ENCODE peak calls at places on chromosomes 16 and 17, in nine cellular contexts. B, L, U, C, G, X, W, D and E are unnamed samples.
A peak's percentile ranks its signal among the peaks of the same experiment; 100 is the strongest.

GRCh38 chr16:49620158-49620867 is 235.6 kb downstream of the ZNF423 start:
- DNase-seq in B (no peak), L (no peak), U (peak; percentile 81), C (no peak), G (peak; percentile 35), X (peak; percentile 84), W (no peak), D (peak; percentile 82), E (no peak)

GRCh38 chr16:63695347-63695746 is 1426.5 kb downstream of the CDH11 start:
- DNase-seq in B (no peak), L (no peak), U (no peak), C (no peak), G (no peak), X (no peak), W (no peak), D (no peak), E (no peak)

GRCh38 chr16:15545544-15545943 is 97.4 kb downstream of the MARF1 start:
- DNase-seq in B (no peak), L (no peak), U (no peak), C (no peak), G (no peak), X (no peak), W (no peak), D (no peak), E (no peak)

GRCh38 chr16:89104930-89105571 is 11.4 kb downstream of the ACSF3 start:
- DNase-seq in B (no peak), L (no peak), U (no peak), C (no peak), G (no peak), X (no peak), W (no peak), D (no peak), E (no peak)

GRCh38 chr16:50490828-50491227 is 57.4 kb upstream of the NKD1 start:
- DNase-seq in B (no peak), L (no peak), U (no peak), C (no peak), G (no peak), X (no peak), W (no peak), D (no peak), E (no peak)

GRCh38 chr16:86343733-86344585 is 166.4 kb upstream of the FOXF1 start:
- DNase-seq in B (no peak), L (no peak), U (peak; percentile 56), C (no peak), G (no peak), X (no peak), W (no peak), D (no peak), E (no peak)

GRCh38 chr16:84513111-84514065 is 8.9 kb upstream of the MEAK7 start:
- DNase-seq in B (no peak), L (no peak), U (no peak), C (no peak), G (peak; percentile 57), X (peak; percentile 2), W (no peak), D (no peak), E (no peak)

GRCh38 chr17:43645765-43646481 is 15.8 kb downstream of the MEOX1 start:
- DNase-seq in B (no peak), L (no peak), U (peak; percentile 56), C (peak; percentile 60), G (no peak), X (peak; percentile 45), W (no peak), D (peak; percentile 87), E (no peak)

GRCh38 chr16:19380316-19380715 is 37.4 kb upstream of the TMC5 start:
- DNase-seq in B (no peak), L (no peak), U (no peak), C (no peak), G (no peak), X (no peak), W (no peak), D (no peak), E (no peak)

GRCh38 chr16:11252482-11252931 is 3.5 kb downstream of the SOCS1 start:
- DNase-seq in B (no peak), L (no peak), U (no peak), C (no peak), G (no peak), X (no peak), W (no peak), D (no peak), E (no peak)

GRCh38 chr17:12118617-12119016 is 97.9 kb downstream of the MAP2K4 start:
- DNase-seq in B (peak; percentile 43), L (no peak), U (no peak), C (no peak), G (no peak), X (no peak), W (no peak), D (no peak), E (no peak)

GRCh38 chr17:384622-385194 is 32.1 kb upstream of the RPH3AL start:
- DNase-seq in B (no peak), L (no peak), U (no peak), C (no peak), G (no peak), X (no peak), W (no peak), D (peak; percentile 33), E (no peak)

DNA sequence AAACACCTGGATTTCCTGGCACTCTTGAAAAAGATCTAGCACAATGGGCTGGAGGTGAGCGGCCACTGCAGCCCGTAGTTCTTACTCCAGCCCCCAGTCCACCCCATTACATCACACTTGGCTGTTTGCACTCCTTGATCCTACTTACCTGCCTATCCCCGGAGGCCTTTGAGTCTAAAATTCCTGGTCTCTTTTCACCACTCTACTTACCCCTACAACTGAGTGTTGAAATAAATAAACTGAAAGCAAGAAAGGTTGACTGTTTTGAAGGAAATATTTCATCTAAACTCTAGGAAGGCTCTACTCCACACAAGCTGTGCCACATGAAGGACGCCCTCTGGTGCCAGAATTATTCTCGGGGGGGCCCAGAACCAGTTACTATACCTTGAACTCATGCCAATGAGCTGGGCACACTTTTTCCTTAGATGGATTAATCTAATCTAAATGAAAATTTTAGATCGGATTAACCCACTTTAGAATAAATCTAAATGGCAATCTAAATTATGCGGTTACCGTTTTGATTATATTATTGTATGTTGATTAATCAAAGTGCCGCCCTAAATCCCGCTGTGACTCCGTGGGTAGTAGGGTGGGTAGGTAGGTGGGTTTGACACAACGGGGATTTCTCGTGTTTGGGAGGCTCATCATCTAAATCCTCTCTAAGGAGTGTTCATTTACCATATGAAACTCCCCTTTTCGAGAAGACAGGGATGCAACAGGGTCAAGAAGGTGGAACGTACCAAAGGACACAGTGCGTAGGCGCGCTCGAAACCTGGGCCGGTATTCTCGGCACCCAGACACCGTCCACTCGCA is 651 bp upstream of the EIF1 start:
- DNase-seq in B (peak; percentile 66), L (peak; percentile 49), U (peak; percentile 43), C (no peak), G (no peak), X (peak; percentile 64), W (no peak), D (peak; percentile 67), E (no peak)
- TF ChIP-seq CTCF in B (peak; percentile 54), L (peak; percentile 58), U (no peak), C (no peak), G (peak; percentile 9), X (no peak), W (peak; percentile 44), D (no peak), E (peak; percentile 29)

DNA sequence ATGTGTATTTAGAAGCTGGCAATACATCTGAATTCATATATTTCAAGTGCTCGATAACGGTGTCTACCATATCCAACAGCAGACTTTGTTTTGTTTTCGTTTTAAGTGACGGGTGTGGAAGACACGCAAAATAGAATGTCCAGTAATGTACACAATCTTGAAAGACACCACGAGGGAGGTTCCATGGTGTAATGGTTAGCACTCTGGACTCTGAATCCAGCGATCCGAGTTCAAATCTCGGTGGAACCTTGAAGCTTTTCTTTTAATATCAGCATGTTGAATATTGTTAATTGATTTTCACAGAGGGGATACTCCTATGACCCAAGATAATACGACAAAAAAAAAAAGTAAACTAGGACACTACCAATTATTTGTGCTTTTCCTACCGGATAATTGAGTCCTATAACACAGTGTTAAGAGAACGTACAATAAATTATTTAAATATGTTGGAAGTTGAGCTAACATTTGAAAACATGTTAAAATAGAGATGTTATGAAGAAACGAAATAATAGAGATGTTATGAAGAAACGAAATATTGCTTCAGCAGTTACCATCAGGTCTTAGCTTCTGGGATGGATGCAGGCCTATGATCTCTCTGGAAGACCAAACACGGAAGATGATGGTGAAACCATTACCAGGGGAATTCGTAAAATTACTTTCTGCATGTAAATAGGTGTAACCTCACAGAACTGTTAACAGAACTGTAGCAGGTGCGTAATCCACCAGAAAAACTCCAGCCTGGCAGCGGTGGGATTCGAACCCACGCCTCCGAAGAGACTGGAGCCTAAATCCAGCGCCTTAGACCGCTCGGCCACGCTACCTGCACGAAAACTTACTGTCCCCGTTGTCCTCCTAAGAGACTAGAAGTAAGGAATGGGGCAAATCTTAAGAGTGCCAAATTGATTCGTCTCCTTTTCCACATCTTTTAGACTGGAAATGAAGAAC is 1.5 kb upstream of the ALOXE3 start:
- DNase-seq in B (peak; percentile 94), L (peak; percentile 69), U (peak; percentile 96), C (peak; percentile 95), G (peak; percentile 80), X (peak; percentile 86), W (peak; percentile 96), D (peak; percentile 85), E (peak; percentile 76)
- TF ChIP-seq CTCF in B (no peak), L (no peak), U (no peak), C (no peak), G (no peak), X (no peak), W (no peak), D (no peak), E (no peak)

DNA sequence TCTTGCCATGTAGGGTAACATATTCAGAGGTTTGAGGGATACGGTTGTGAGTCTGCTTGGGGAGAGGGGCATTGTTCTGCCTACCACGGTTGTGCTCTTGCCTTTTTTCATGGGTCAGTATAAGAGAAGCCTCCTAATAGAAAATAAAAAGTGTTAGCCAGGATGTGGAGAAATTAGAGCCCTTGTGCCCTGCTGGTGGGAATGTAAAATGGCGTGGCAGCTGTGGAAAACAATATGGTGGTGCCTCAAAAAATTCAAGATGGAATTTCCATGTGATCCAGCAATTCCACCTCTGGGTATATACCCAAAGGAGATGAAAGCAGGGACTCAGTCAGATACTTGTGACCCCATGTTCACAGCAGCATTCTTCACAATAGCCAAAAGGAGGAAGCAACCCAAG is 14.2 kb upstream of the LRRC75A start:
- DNase-seq in B (no peak), L (no peak), U (no peak), C (no peak), G (no peak), X (no peak), W (no peak), D (no peak), E (no peak)
- TF ChIP-seq CTCF in B (no peak), L (no peak), U (peak; percentile 26), C (no peak), G (peak; percentile 19), X (no peak), W (peak; percentile 47), D (no peak), E (peak; percentile 18)

DNA sequence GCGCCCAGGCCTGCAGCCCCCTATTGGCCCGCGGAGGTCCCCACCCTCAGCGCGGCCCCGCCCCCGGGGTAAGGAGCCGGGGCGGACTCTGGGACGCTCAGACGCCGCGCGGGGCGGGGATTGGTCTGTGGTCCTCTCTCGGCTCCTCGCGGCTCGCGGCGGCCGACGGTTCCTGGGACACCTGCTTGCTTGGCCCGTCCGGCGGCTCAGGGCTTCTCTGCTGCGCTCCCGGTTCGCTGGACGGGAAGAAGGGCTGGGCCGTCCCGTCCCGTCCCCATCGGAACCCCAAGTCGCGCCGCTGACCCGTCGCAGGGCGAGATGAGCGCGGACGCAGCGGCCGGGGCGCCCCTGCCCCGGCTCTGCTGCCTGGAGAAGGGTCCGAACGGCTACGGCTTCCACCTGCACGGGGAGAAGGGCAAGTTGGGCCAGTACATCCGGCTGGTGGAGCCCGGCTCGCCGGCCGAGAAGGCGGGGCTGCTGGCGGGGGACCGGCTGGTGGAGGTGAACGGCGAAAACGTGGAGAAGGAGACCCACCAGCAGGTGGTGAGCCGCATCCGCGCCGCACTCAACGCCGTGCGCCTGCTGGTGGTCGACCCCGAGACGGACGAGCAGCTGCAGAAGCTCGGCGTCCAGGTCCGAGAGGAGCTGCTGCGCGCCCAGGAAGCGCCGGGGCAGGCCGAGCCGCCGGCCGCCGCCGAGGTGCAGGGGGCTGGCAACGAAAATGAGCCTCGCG is at the start of gene NHERF1:
- DNase-seq in B (peak; percentile 93), L (peak; percentile 90), U (peak; percentile 84), C (peak; percentile 61), G (peak; percentile 72), X (peak; percentile 97), W (peak; percentile 91), D (peak; percentile 95), E (peak; percentile 55)
- TF ChIP-seq CTCF in B (no peak), L (no peak), U (peak; percentile 14), C (no peak), G (peak; percentile 25), X (no peak), W (peak; percentile 56), D (no peak), E (peak; percentile 18)